ENCODE peak calls at places on chromosome 21, in ten cellular contexts. K, B, F, P, C, U, O, G, H and Z are unnamed samples.

GRCh38 chr21:41142051-41142795 is 25.7 kb upstream of the BACE2 start:
- DNase-seq in G (peak), P (peak), C (peak), O (no peak), F (no peak), B (no peak), H (no peak), K (no peak), U (peak), Z (no peak)

GRCh38 chr21:15064576-15065380 is at the start of gene NRIP1:
- DNase-seq in C (peak), P (peak), H (peak), G (peak), B (peak), F (peak), O (peak), K (peak), U (peak), Z (peak)

GRCh38 chr21:46111193-46111571 is 13.3 kb downstream of the COL6A2 start:
- DNase-seq in F (no peak), K (no peak), U (no peak), O (no peak), B (no peak), G (no peak), C (no peak), P (no peak), H (no peak), Z (no peak)

GRCh38 chr21:34582506-34583150 is 32.3 kb downstream of the RCAN1 start:
- DNase-seq in C (peak), U (peak), H (peak), O (no peak), K (peak), G (peak), F (peak), B (no peak), P (peak), Z (peak)

GRCh38 chr21:31914472-31914871 is 41.7 kb downstream of the HUNK start:
- DNase-seq in B (no peak), P (no peak), K (no peak), O (no peak), U (no peak), F (no peak), H (no peak), G (no peak), C (no peak), Z (no peak)

GRCh38 chr21:34890724-34891609 is 158.1 kb downstream of the RUNX1 start:
- DNase-seq in H (no peak), C (peak), K (peak), U (no peak), B (no peak), O (no peak), F (peak), P (no peak), G (peak), Z (no peak)

GRCh38 chr21:33136898-33137502 is 67.1 kb downstream of the OLIG1 start:
- DNase-seq in B (no peak), P (no peak), U (no peak), H (no peak), G (no peak), O (no peak), C (no peak), F (no peak), K (no peak), Z (no peak)

GRCh38 chr21:44778094-44778493 is 23.5 kb downstream of the UBE2G2 start:
- DNase-seq in G (no peak), H (no peak), C (no peak), U (no peak), F (no peak), O (no peak), P (no peak), B (no peak), K (no peak), Z (no peak)